ENCODE peak calls at places on chromosome 2, in six cellular contexts. One of them, this sample, is unnamed.

GRCh38 chr2:2866459-2866858 is 511.2 kb downstream of the EIPR1 start:
- DNase-seq in stimulated activated CD8-positive, alpha-beta memory T cell treated with anti-CD3 and anti-CD28 coated beads, Interleukin-12 subunit alpha, Interleukin-12 subunit beta, amount 100 ng/mL, for 4 hours: no peak
- DNase-seq in HS-5: no peak
- DNase-seq in NCI-H2171 treated with DMSO at 0.1 percent for 48 hours: peak
- DNase-seq in HCT116: no peak
- DNase-seq in activated CD8-positive, alpha-beta memory T cell treated with anti-CD3 and anti-CD28 coated beads, Interleukin-2, amount 50 U/mL, for 48 hours: no peak
- DNase-seq in this sample: no peak

GRCh38 chr2:232420463-232421188 is 14.0 kb downstream of the ALPG start:
- DNase-seq in HS-5: no peak
- DNase-seq in HCT116: no peak
- DNase-seq in NCI-H2171 treated with DMSO at 0.1 percent for 48 hours: peak
- DNase-seq in activated CD8-positive, alpha-beta memory T cell treated with anti-CD3 and anti-CD28 coated beads, Interleukin-2, amount 50 U/mL, for 48 hours: no peak
- DNase-seq in stimulated activated CD8-positive, alpha-beta memory T cell treated with anti-CD3 and anti-CD28 coated beads, Interleukin-12 subunit alpha, Interleukin-12 subunit beta, amount 100 ng/mL, for 4 hours: no peak
- DNase-seq in this sample: peak

GRCh38 chr2:207390302-207391095 is 139.3 kb upstream of the CREB1 start:
- DNase-seq in stimulated activated CD8-positive, alpha-beta memory T cell treated with anti-CD3 and anti-CD28 coated beads, Interleukin-12 subunit alpha, Interleukin-12 subunit beta, amount 100 ng/mL, for 4 hours: no peak
- DNase-seq in HCT116: no peak
- DNase-seq in HS-5: no peak
- DNase-seq in NCI-H2171 treated with DMSO at 0.1 percent for 48 hours: peak
- DNase-seq in activated CD8-positive, alpha-beta memory T cell treated with anti-CD3 and anti-CD28 coated beads, Interleukin-2, amount 50 U/mL, for 48 hours: no peak
- DNase-seq in this sample: no peak

GRCh38 chr2:16638941-16639340 is 26.7 kb downstream of the CYRIA start:
- DNase-seq in HCT116: no peak
- DNase-seq in stimulated activated CD8-positive, alpha-beta memory T cell treated with anti-CD3 and anti-CD28 coated beads, Interleukin-12 subunit alpha, Interleukin-12 subunit beta, amount 100 ng/mL, for 4 hours: no peak
- DNase-seq in NCI-H2171 treated with DMSO at 0.1 percent for 48 hours: no peak
- DNase-seq in HS-5: no peak
- DNase-seq in activated CD8-positive, alpha-beta memory T cell treated with anti-CD3 and anti-CD28 coated beads, Interleukin-2, amount 50 U/mL, for 48 hours: no peak
- DNase-seq in this sample: no peak

GRCh38 chr2:224195954-224196571 is 157.0 kb upstream of the SERPINE2 start:
- DNase-seq in HCT116: no peak
- DNase-seq in NCI-H2171 treated with DMSO at 0.1 percent for 48 hours: no peak
- DNase-seq in stimulated activated CD8-positive, alpha-beta memory T cell treated with anti-CD3 and anti-CD28 coated beads, Interleukin-12 subunit alpha, Interleukin-12 subunit beta, amount 100 ng/mL, for 4 hours: no peak
- DNase-seq in HS-5: no peak
- DNase-seq in activated CD8-positive, alpha-beta memory T cell treated with anti-CD3 and anti-CD28 coated beads, Interleukin-2, amount 50 U/mL, for 48 hours: no peak
- DNase-seq in this sample: no peak

GRCh38 chr2:105470979-105471378 is 72.1 kb upstream of the FHL2 start:
- DNase-seq in NCI-H2171 treated with DMSO at 0.1 percent for 48 hours: peak
- DNase-seq in HS-5: no peak
- DNase-seq in stimulated activated CD8-positive, alpha-beta memory T cell treated with anti-CD3 and anti-CD28 coated beads, Interleukin-12 subunit alpha, Interleukin-12 subunit beta, amount 100 ng/mL, for 4 hours: no peak
- DNase-seq in HCT116: no peak
- DNase-seq in activated CD8-positive, alpha-beta memory T cell treated with anti-CD3 and anti-CD28 coated beads, Interleukin-2, amount 50 U/mL, for 48 hours: no peak
- DNase-seq in this sample: no peak

GRCh38 chr2:164504253-164504652 is 117.0 kb downstream of the GRB14 start:
- DNase-seq in activated CD8-positive, alpha-beta memory T cell treated with anti-CD3 and anti-CD28 coated beads, Interleukin-2, amount 50 U/mL, for 48 hours: no peak
- DNase-seq in HS-5: no peak
- DNase-seq in NCI-H2171 treated with DMSO at 0.1 percent for 48 hours: no peak
- DNase-seq in HCT116: no peak
- DNase-seq in stimulated activated CD8-positive, alpha-beta memory T cell treated with anti-CD3 and anti-CD28 coated beads, Interleukin-12 subunit alpha, Interleukin-12 subunit beta, amount 100 ng/mL, for 4 hours: no peak
- DNase-seq in this sample: no peak

GRCh38 chr2:204264746-204265145 is 280.5 kb upstream of the PARD3B start:
- DNase-seq in NCI-H2171 treated with DMSO at 0.1 percent for 48 hours: peak
- DNase-seq in HCT116: no peak
- DNase-seq in activated CD8-positive, alpha-beta memory T cell treated with anti-CD3 and anti-CD28 coated beads, Interleukin-2, amount 50 U/mL, for 48 hours: no peak
- DNase-seq in stimulated activated CD8-positive, alpha-beta memory T cell treated with anti-CD3 and anti-CD28 coated beads, Interleukin-12 subunit alpha, Interleukin-12 subunit beta, amount 100 ng/mL, for 4 hours: no peak
- DNase-seq in HS-5: no peak
- DNase-seq in this sample: no peak

GRCh38 chr2:230842473-230842872 is 22.3 kb upstream of the ITM2C start:
- DNase-seq in HS-5: no peak
- DNase-seq in activated CD8-positive, alpha-beta memory T cell treated with anti-CD3 and anti-CD28 coated beads, Interleukin-2, amount 50 U/mL, for 48 hours: peak
- DNase-seq in NCI-H2171 treated with DMSO at 0.1 percent for 48 hours: no peak
- DNase-seq in stimulated activated CD8-positive, alpha-beta memory T cell treated with anti-CD3 and anti-CD28 coated beads, Interleukin-12 subunit alpha, Interleukin-12 subunit beta, amount 100 ng/mL, for 4 hours: no peak
- DNase-seq in HCT116: no peak
- DNase-seq in this sample: no peak

GRCh38 chr2:172472441-172473051 is 45.2 kb downstream of the ITGA6 start:
- DNase-seq in NCI-H2171 treated with DMSO at 0.1 percent for 48 hours: no peak
- DNase-seq in activated CD8-positive, alpha-beta memory T cell treated with anti-CD3 and anti-CD28 coated beads, Interleukin-2, amount 50 U/mL, for 48 hours: no peak
- DNase-seq in HS-5: no peak
- DNase-seq in stimulated activated CD8-positive, alpha-beta memory T cell treated with anti-CD3 and anti-CD28 coated beads, Interleukin-12 subunit alpha, Interleukin-12 subunit beta, amount 100 ng/mL, for 4 hours: no peak
- DNase-seq in HCT116: no peak
- DNase-seq in this sample: peak

GRCh38 chr2:66432801-66433694 is 1.9 kb upstream of the MEIS1 start:
- DNase-seq in stimulated activated CD8-positive, alpha-beta memory T cell treated with anti-CD3 and anti-CD28 coated beads, Interleukin-12 subunit alpha, Interleukin-12 subunit beta, amount 100 ng/mL, for 4 hours: no peak
- DNase-seq in HCT116: no peak
- DNase-seq in HS-5: peak
- DNase-seq in NCI-H2171 treated with DMSO at 0.1 percent for 48 hours: peak
- DNase-seq in activated CD8-positive, alpha-beta memory T cell treated with anti-CD3 and anti-CD28 coated beads, Interleukin-2, amount 50 U/mL, for 48 hours: peak
- DNase-seq in this sample: no peak

GRCh38 chr2:30217644-30218361 is 13.5 kb upstream of the LBH start:
- DNase-seq in HCT116: peak
- DNase-seq in activated CD8-positive, alpha-beta memory T cell treated with anti-CD3 and anti-CD28 coated beads, Interleukin-2, amount 50 U/mL, for 48 hours: peak
- DNase-seq in stimulated activated CD8-positive, alpha-beta memory T cell treated with anti-CD3 and anti-CD28 coated beads, Interleukin-12 subunit alpha, Interleukin-12 subunit beta, amount 100 ng/mL, for 4 hours: no peak
- DNase-seq in HS-5: no peak
- DNase-seq in NCI-H2171 treated with DMSO at 0.1 percent for 48 hours: peak
- DNase-seq in this sample: no peak

GRCh38 chr2:223247136-223247535 is 195.1 kb downstream of the KCNE4 start:
- DNase-seq in HS-5: peak
- DNase-seq in NCI-H2171 treated with DMSO at 0.1 percent for 48 hours: peak
- DNase-seq in HCT116: peak
- DNase-seq in activated CD8-positive, alpha-beta memory T cell treated with anti-CD3 and anti-CD28 coated beads, Interleukin-2, amount 50 U/mL, for 48 hours: no peak
- DNase-seq in stimulated activated CD8-positive, alpha-beta memory T cell treated with anti-CD3 and anti-CD28 coated beads, Interleukin-12 subunit alpha, Interleukin-12 subunit beta, amount 100 ng/mL, for 4 hours: no peak
- DNase-seq in this sample: no peak

GRCh38 chr2:196453613-196454047 is 185.9 kb upstream of the CCDC150 start:
- DNase-seq in stimulated activated CD8-positive, alpha-beta memory T cell treated with anti-CD3 and anti-CD28 coated beads, Interleukin-12 subunit alpha, Interleukin-12 subunit beta, amount 100 ng/mL, for 4 hours: no peak
- DNase-seq in HS-5: peak
- DNase-seq in HCT116: peak
- DNase-seq in activated CD8-positive, alpha-beta memory T cell treated with anti-CD3 and anti-CD28 coated beads, Interleukin-2, amount 50 U/mL, for 48 hours: no peak
- DNase-seq in NCI-H2171 treated with DMSO at 0.1 percent for 48 hours: peak
- DNase-seq in this sample: peak

GRCh38 chr2:237650455-237650850 is 23.1 kb downstream of the LRRFIP1 start:
- DNase-seq in HS-5: no peak
- DNase-seq in HCT116: no peak
- DNase-seq in activated CD8-positive, alpha-beta memory T cell treated with anti-CD3 and anti-CD28 coated beads, Interleukin-2, amount 50 U/mL, for 48 hours: no peak
- DNase-seq in NCI-H2171 treated with DMSO at 0.1 percent for 48 hours: no peak
- DNase-seq in stimulated activated CD8-positive, alpha-beta memory T cell treated with anti-CD3 and anti-CD28 coated beads, Interleukin-12 subunit alpha, Interleukin-12 subunit beta, amount 100 ng/mL, for 4 hours: no peak
- DNase-seq in this sample: no peak

GRCh38 chr2:46663614-46664013 is 184.2 kb downstream of the TMEM247 start:
- DNase-seq in NCI-H2171 treated with DMSO at 0.1 percent for 48 hours: no peak
- DNase-seq in HS-5: no peak
- DNase-seq in HCT116: no peak
- DNase-seq in stimulated activated CD8-positive, alpha-beta memory T cell treated with anti-CD3 and anti-CD28 coated beads, Interleukin-12 subunit alpha, Interleukin-12 subunit beta, amount 100 ng/mL, for 4 hours: no peak
- DNase-seq in activated CD8-positive, alpha-beta memory T cell treated with anti-CD3 and anti-CD28 coated beads, Interleukin-2, amount 50 U/mL, for 48 hours: no peak
- DNase-seq in this sample: no peak

GRCh38 chr2:218717262-218717661 is 6.6 kb downstream of the TTLL4 start:
- DNase-seq in HCT116: no peak
- DNase-seq in stimulated activated CD8-positive, alpha-beta memory T cell treated with anti-CD3 and anti-CD28 coated beads, Interleukin-12 subunit alpha, Interleukin-12 subunit beta, amount 100 ng/mL, for 4 hours: no peak
- DNase-seq in HS-5: no peak
- DNase-seq in activated CD8-positive, alpha-beta memory T cell treated with anti-CD3 and anti-CD28 coated beads, Interleukin-2, amount 50 U/mL, for 48 hours: no peak
- DNase-seq in NCI-H2171 treated with DMSO at 0.1 percent for 48 hours: no peak
- DNase-seq in this sample: no peak

GRCh38 chr2:54555318-54555837 is 99.3 kb downstream of the SPTBN1 start:
- DNase-seq in HS-5: no peak
- DNase-seq in stimulated activated CD8-positive, alpha-beta memory T cell treated with anti-CD3 and anti-CD28 coated beads, Interleukin-12 subunit alpha, Interleukin-12 subunit beta, amount 100 ng/mL, for 4 hours: no peak
- DNase-seq in activated CD8-positive, alpha-beta memory T cell treated with anti-CD3 and anti-CD28 coated beads, Interleukin-2, amount 50 U/mL, for 48 hours: no peak
- DNase-seq in HCT116: no peak
- DNase-seq in NCI-H2171 treated with DMSO at 0.1 percent for 48 hours: no peak
- DNase-seq in this sample: no peak

GRCh38 chr2:100391735-100392515 is 25.5 kb downstream of the CHST10 start:
- DNase-seq in activated CD8-positive, alpha-beta memory T cell treated with anti-CD3 and anti-CD28 coated beads, Interleukin-2, amount 50 U/mL, for 48 hours: no peak
- DNase-seq in HS-5: no peak
- DNase-seq in stimulated activated CD8-positive, alpha-beta memory T cell treated with anti-CD3 and anti-CD28 coated beads, Interleukin-12 subunit alpha, Interleukin-12 subunit beta, amount 100 ng/mL, for 4 hours: no peak
- DNase-seq in NCI-H2171 treated with DMSO at 0.1 percent for 48 hours: no peak
- DNase-seq in HCT116: no peak
- DNase-seq in this sample: no peak

GRCh38 chr2:28153851-28154250 is 238.8 kb upstream of the FOSL2 start:
- DNase-seq in stimulated activated CD8-positive, alpha-beta memory T cell treated with anti-CD3 and anti-CD28 coated beads, Interleukin-12 subunit alpha, Interleukin-12 subunit beta, amount 100 ng/mL, for 4 hours: no peak
- DNase-seq in HCT116: no peak
- DNase-seq in NCI-H2171 treated with DMSO at 0.1 percent for 48 hours: no peak
- DNase-seq in activated CD8-positive, alpha-beta memory T cell treated with anti-CD3 and anti-CD28 coated beads, Interleukin-2, amount 50 U/mL, for 48 hours: no peak
- DNase-seq in HS-5: no peak
- DNase-seq in this sample: no peak

GRCh38 chr2:65045651-65046050 is 10.6 kb upstream of the CEP68 start:
- DNase-seq in HCT116: no peak
- DNase-seq in NCI-H2171 treated with DMSO at 0.1 percent for 48 hours: no peak
- DNase-seq in stimulated activated CD8-positive, alpha-beta memory T cell treated with anti-CD3 and anti-CD28 coated beads, Interleukin-12 subunit alpha, Interleukin-12 subunit beta, amount 100 ng/mL, for 4 hours: no peak
- DNase-seq in HS-5: no peak
- DNase-seq in activated CD8-positive, alpha-beta memory T cell treated with anti-CD3 and anti-CD28 coated beads, Interleukin-2, amount 50 U/mL, for 48 hours: no peak
- DNase-seq in this sample: no peak

GRCh38 chr2:235496239-235496621 is 2.4 kb downstream of the AGAP1 start:
- DNase-seq in activated CD8-positive, alpha-beta memory T cell treated with anti-CD3 and anti-CD28 coated beads, Interleukin-2, amount 50 U/mL, for 48 hours: no peak
- DNase-seq in HS-5: peak
- DNase-seq in stimulated activated CD8-positive, alpha-beta memory T cell treated with anti-CD3 and anti-CD28 coated beads, Interleukin-12 subunit alpha, Interleukin-12 subunit beta, amount 100 ng/mL, for 4 hours: no peak
- DNase-seq in HCT116: no peak
- DNase-seq in NCI-H2171 treated with DMSO at 0.1 percent for 48 hours: no peak
- DNase-seq in this sample: no peak